ENCODE peak calls at places on chromosome 15, in eight cellular contexts. One of them, this sample, is unnamed.

GRCh38 chr15:89693696-89694095 is 3.1 kb downstream of the WDR93 start:
- DNase-seq in left ventricle myocardium inferior: no peak
- DNase-seq in suprapubic skin: no peak
- DNase-seq in pancreas: no peak
- DNase-seq in IMR-90: no peak
- DNase-seq in endodermal cell: no peak
- DNase-seq in lower lobe of right lung: no peak
- DNase-seq in sigmoid colon: no peak
- DNase-seq in this sample: no peak

GRCh38 chr15:38564557-38565286 is at the start of gene RASGRP1:
- DNase-seq in left ventricle myocardium inferior: peak
- DNase-seq in suprapubic skin: no peak
- DNase-seq in pancreas: peak
- DNase-seq in IMR-90: peak
- DNase-seq in endodermal cell: peak
- DNase-seq in lower lobe of right lung: peak
- DNase-seq in sigmoid colon: peak
- DNase-seq in this sample: peak

GRCh38 chr15:41251411-41251810 is 20.3 kb downstream of the CHP1 start:
- DNase-seq in left ventricle myocardium inferior: no peak
- DNase-seq in suprapubic skin: no peak
- DNase-seq in pancreas: no peak
- DNase-seq in IMR-90: no peak
- DNase-seq in endodermal cell: no peak
- DNase-seq in lower lobe of right lung: no peak
- DNase-seq in sigmoid colon: no peak
- DNase-seq in this sample: no peak

GRCh38 chr15:78343431-78343830 is 3.3 kb downstream of the CRABP1 start:
- DNase-seq in left ventricle myocardium inferior: no peak
- DNase-seq in suprapubic skin: no peak
- DNase-seq in pancreas: no peak
- DNase-seq in IMR-90: no peak
- DNase-seq in endodermal cell: no peak
- DNase-seq in lower lobe of right lung: no peak
- DNase-seq in sigmoid colon: no peak
- DNase-seq in this sample: peak

GRCh38 chr15:50750227-50750597 is 15.3 kb downstream of the SPPL2A start:
- DNase-seq in left ventricle myocardium inferior: no peak
- DNase-seq in suprapubic skin: no peak
- DNase-seq in pancreas: no peak
- DNase-seq in IMR-90: no peak
- DNase-seq in endodermal cell: no peak
- DNase-seq in lower lobe of right lung: no peak
- DNase-seq in sigmoid colon: no peak
- DNase-seq in this sample: no peak

GRCh38 chr15:93087825-93088199 is 1.2 kb downstream of the RGMA start:
- DNase-seq in left ventricle myocardium inferior: peak
- DNase-seq in suprapubic skin: no peak
- DNase-seq in pancreas: peak
- DNase-seq in IMR-90: peak
- DNase-seq in endodermal cell: peak
- DNase-seq in lower lobe of right lung: peak
- DNase-seq in sigmoid colon: peak
- DNase-seq in this sample: peak

GRCh38 chr15:62455441-62455921 is 290.4 kb upstream of the C2CD4B start:
- DNase-seq in left ventricle myocardium inferior: peak
- DNase-seq in suprapubic skin: no peak
- DNase-seq in pancreas: no peak
- DNase-seq in IMR-90: peak
- DNase-seq in endodermal cell: no peak
- DNase-seq in lower lobe of right lung: no peak
- DNase-seq in sigmoid colon: peak
- DNase-seq in this sample: no peak

GRCh38 chr15:25787855-25788521 is 75.1 kb downstream of the ATP10A start:
- DNase-seq in left ventricle myocardium inferior: no peak
- DNase-seq in suprapubic skin: no peak
- DNase-seq in pancreas: no peak
- DNase-seq in IMR-90: peak
- DNase-seq in endodermal cell: no peak
- DNase-seq in lower lobe of right lung: peak
- DNase-seq in sigmoid colon: peak
- DNase-seq in this sample: peak

GRCh38 chr15:81273200-81273599 is 50.7 kb downstream of the STARD5 start:
- DNase-seq in left ventricle myocardium inferior: no peak
- DNase-seq in suprapubic skin: no peak
- DNase-seq in pancreas: no peak
- DNase-seq in IMR-90: no peak
- DNase-seq in endodermal cell: no peak
- DNase-seq in lower lobe of right lung: no peak
- DNase-seq in sigmoid colon: no peak
- DNase-seq in this sample: no peak

GRCh38 chr15:49301562-49301961 is 121.5 kb upstream of the FGF7 start:
- DNase-seq in left ventricle myocardium inferior: no peak
- DNase-seq in suprapubic skin: no peak
- DNase-seq in pancreas: no peak
- DNase-seq in IMR-90: peak
- DNase-seq in endodermal cell: no peak
- DNase-seq in lower lobe of right lung: no peak
- DNase-seq in sigmoid colon: no peak
- DNase-seq in this sample: no peak

GRCh38 chr15:78934063-78935023 is 10.5 kb downstream of the CTSH start:
- DNase-seq in left ventricle myocardium inferior: no peak
- DNase-seq in suprapubic skin: no peak
- DNase-seq in pancreas: no peak
- DNase-seq in IMR-90: no peak
- DNase-seq in endodermal cell: peak
- DNase-seq in lower lobe of right lung: no peak
- DNase-seq in sigmoid colon: no peak
- DNase-seq in this sample: peak

GRCh38 chr15:78120523-78120922 is 10.7 kb downstream of the CIB2 start:
- DNase-seq in left ventricle myocardium inferior: no peak
- DNase-seq in suprapubic skin: no peak
- DNase-seq in pancreas: no peak
- DNase-seq in IMR-90: no peak
- DNase-seq in endodermal cell: no peak
- DNase-seq in lower lobe of right lung: no peak
- DNase-seq in sigmoid colon: no peak
- DNase-seq in this sample: no peak

GRCh38 chr15:99704444-99704838 is 28.8 kb downstream of the LYSMD4 start:
- DNase-seq in left ventricle myocardium inferior: no peak
- DNase-seq in suprapubic skin: no peak
- DNase-seq in pancreas: no peak
- DNase-seq in IMR-90: peak
- DNase-seq in endodermal cell: peak
- DNase-seq in lower lobe of right lung: no peak
- DNase-seq in sigmoid colon: no peak
- DNase-seq in this sample: no peak

GRCh38 chr15:61835476-61836106 is 224.7 kb downstream of the VPS13C start:
- DNase-seq in left ventricle myocardium inferior: peak
- DNase-seq in suprapubic skin: no peak
- DNase-seq in pancreas: peak
- DNase-seq in IMR-90: peak
- DNase-seq in endodermal cell: peak
- DNase-seq in lower lobe of right lung: peak
- DNase-seq in sigmoid colon: peak
- DNase-seq in this sample: no peak

GRCh38 chr15:65249641-65250040 is 37.0 kb downstream of the PARP16 start:
- DNase-seq in left ventricle myocardium inferior: no peak
- DNase-seq in suprapubic skin: no peak
- DNase-seq in pancreas: no peak
- DNase-seq in IMR-90: peak
- DNase-seq in endodermal cell: no peak
- DNase-seq in lower lobe of right lung: no peak
- DNase-seq in sigmoid colon: no peak
- DNase-seq in this sample: no peak

GRCh38 chr15:73142802-73143762 is 90.8 kb downstream of the NEO1 start:
- DNase-seq in left ventricle myocardium inferior: no peak
- DNase-seq in suprapubic skin: no peak
- DNase-seq in pancreas: no peak
- DNase-seq in IMR-90: no peak
- DNase-seq in endodermal cell: no peak
- DNase-seq in lower lobe of right lung: no peak
- DNase-seq in sigmoid colon: no peak
- DNase-seq in this sample: peak

GRCh38 chr15:73146419-73146818 is 94.2 kb downstream of the NEO1 start:
- DNase-seq in left ventricle myocardium inferior: no peak
- DNase-seq in suprapubic skin: no peak
- DNase-seq in pancreas: no peak
- DNase-seq in IMR-90: no peak
- DNase-seq in endodermal cell: no peak
- DNase-seq in lower lobe of right lung: no peak
- DNase-seq in sigmoid colon: no peak
- DNase-seq in this sample: no peak

GRCh38 chr15:73140154-73140553 is 87.9 kb downstream of the NEO1 start:
- DNase-seq in left ventricle myocardium inferior: no peak
- DNase-seq in suprapubic skin: no peak
- DNase-seq in pancreas: no peak
- DNase-seq in IMR-90: no peak
- DNase-seq in endodermal cell: no peak
- DNase-seq in lower lobe of right lung: no peak
- DNase-seq in sigmoid colon: no peak
- DNase-seq in this sample: no peak

GRCh38 chr15:73141216-73141900 is 89.1 kb downstream of the NEO1 start:
- DNase-seq in left ventricle myocardium inferior: no peak
- DNase-seq in suprapubic skin: no peak
- DNase-seq in pancreas: no peak
- DNase-seq in IMR-90: no peak
- DNase-seq in endodermal cell: no peak
- DNase-seq in lower lobe of right lung: no peak
- DNase-seq in sigmoid colon: no peak
- DNase-seq in this sample: no peak

GRCh38 chr15:73143763-73144155 is 91.5 kb downstream of the NEO1 start:
- DNase-seq in left ventricle myocardium inferior: no peak
- DNase-seq in suprapubic skin: no peak
- DNase-seq in pancreas: no peak
- DNase-seq in IMR-90: no peak
- DNase-seq in endodermal cell: no peak
- DNase-seq in lower lobe of right lung: no peak
- DNase-seq in sigmoid colon: no peak
- DNase-seq in this sample: no peak
- H3K27ac ChIP-seq in left ventricle myocardium inferior: no peak
- H3K27ac ChIP-seq in suprapubic skin: no peak
- H3K27ac ChIP-seq in pancreas: no peak
- H3K27ac ChIP-seq in IMR-90: no peak
- H3K27ac ChIP-seq in endodermal cell: no peak
- H3K27ac ChIP-seq in lower lobe of right lung: no peak
- H3K27ac ChIP-seq in sigmoid colon: no peak
- H3K27ac ChIP-seq in this sample: no peak

GRCh38 chr15:83927704-83928391 is 273.9 kb downstream of the ADAMTSL3 start:
- DNase-seq in left ventricle myocardium inferior: no peak
- DNase-seq in suprapubic skin: no peak
- DNase-seq in pancreas: no peak
- DNase-seq in IMR-90: no peak
- DNase-seq in endodermal cell: no peak
- DNase-seq in lower lobe of right lung: no peak
- DNase-seq in sigmoid colon: no peak
- DNase-seq in this sample: no peak

GRCh38 chr15:83928878-83929418 is 275.0 kb downstream of the ADAMTSL3 start:
- DNase-seq in left ventricle myocardium inferior: no peak
- DNase-seq in suprapubic skin: no peak
- DNase-seq in pancreas: no peak
- DNase-seq in IMR-90: no peak
- DNase-seq in endodermal cell: no peak
- DNase-seq in lower lobe of right lung: no peak
- DNase-seq in sigmoid colon: no peak
- DNase-seq in this sample: no peak

GRCh38 chr15:83929619-83930018 is 275.7 kb downstream of the ADAMTSL3 start:
- DNase-seq in left ventricle myocardium inferior: no peak
- DNase-seq in suprapubic skin: no peak
- DNase-seq in pancreas: no peak
- DNase-seq in IMR-90: no peak
- DNase-seq in endodermal cell: no peak
- DNase-seq in lower lobe of right lung: no peak
- DNase-seq in sigmoid colon: no peak
- DNase-seq in this sample: no peak

GRCh38 chr15:83930392-83930791 is 276.5 kb downstream of the ADAMTSL3 start:
- DNase-seq in left ventricle myocardium inferior: no peak
- DNase-seq in suprapubic skin: no peak
- DNase-seq in pancreas: no peak
- DNase-seq in IMR-90: no peak
- DNase-seq in endodermal cell: no peak
- DNase-seq in lower lobe of right lung: no peak
- DNase-seq in sigmoid colon: no peak
- DNase-seq in this sample: no peak

GRCh38 chr15:83928392-83928734 is 274.4 kb downstream of the ADAMTSL3 start:
- DNase-seq in left ventricle myocardium inferior: no peak
- DNase-seq in suprapubic skin: no peak
- DNase-seq in pancreas: no peak
- DNase-seq in IMR-90: no peak
- DNase-seq in endodermal cell: no peak
- DNase-seq in lower lobe of right lung: no peak
- DNase-seq in sigmoid colon: no peak
- DNase-seq in this sample: no peak
- TF ChIP-seq CTCF in left ventricle myocardium inferior: no peak
- TF ChIP-seq CTCF in suprapubic skin: no peak
- TF ChIP-seq CTCF in pancreas: no peak
- TF ChIP-seq CTCF in IMR-90: no peak
- TF ChIP-seq CTCF in endodermal cell: no peak
- TF ChIP-seq CTCF in lower lobe of right lung: no peak
- TF ChIP-seq CTCF in sigmoid colon: no peak
- TF ChIP-seq CTCF in this sample: no peak

GRCh38 chr15:83063555-83063954 is 3.5 kb downstream of the BTBD1 start:
- DNase-seq in left ventricle myocardium inferior: no peak
- DNase-seq in suprapubic skin: no peak
- DNase-seq in pancreas: no peak
- DNase-seq in IMR-90: no peak
- DNase-seq in endodermal cell: no peak
- DNase-seq in lower lobe of right lung: no peak
- DNase-seq in sigmoid colon: no peak
- DNase-seq in this sample: no peak
- H3K27ac ChIP-seq in left ventricle myocardium inferior: peak
- H3K27ac ChIP-seq in suprapubic skin: no peak
- H3K27ac ChIP-seq in pancreas: no peak
- H3K27ac ChIP-seq in IMR-90: no peak
- H3K27ac ChIP-seq in endodermal cell: no peak
- H3K27ac ChIP-seq in lower lobe of right lung: no peak
- H3K27ac ChIP-seq in sigmoid colon: no peak
- H3K27ac ChIP-seq in this sample: no peak

GRCh38 chr15:70097337-70098169 is at the start of gene TLE3:
- DNase-seq in left ventricle myocardium inferior: peak
- DNase-seq in suprapubic skin: peak
- DNase-seq in pancreas: peak
- DNase-seq in IMR-90: peak
- DNase-seq in endodermal cell: peak
- DNase-seq in lower lobe of right lung: peak
- DNase-seq in sigmoid colon: peak
- DNase-seq in this sample: peak
- TF ChIP-seq CTCF in left ventricle myocardium inferior: peak
- TF ChIP-seq CTCF in suprapubic skin: peak
- TF ChIP-seq CTCF in pancreas: no peak
- TF ChIP-seq CTCF in IMR-90: peak
- TF ChIP-seq CTCF in endodermal cell: peak
- TF ChIP-seq CTCF in lower lobe of right lung: peak
- TF ChIP-seq CTCF in sigmoid colon: no peak
- TF ChIP-seq CTCF in this sample: peak

GRCh38 chr15:86849563-86849962 is 769.9 kb downstream of the AGBL1 start:
- DNase-seq in left ventricle myocardium inferior: peak
- DNase-seq in suprapubic skin: no peak
- DNase-seq in pancreas: no peak
- DNase-seq in IMR-90: no peak
- DNase-seq in endodermal cell: no peak
- DNase-seq in lower lobe of right lung: no peak
- DNase-seq in sigmoid colon: no peak
- DNase-seq in this sample: no peak
- H3K27ac ChIP-seq in left ventricle myocardium inferior: peak
- H3K27ac ChIP-seq in suprapubic skin: no peak
- H3K27ac ChIP-seq in pancreas: no peak
- H3K27ac ChIP-seq in IMR-90: no peak
- H3K27ac ChIP-seq in endodermal cell: peak
- H3K27ac ChIP-seq in lower lobe of right lung: no peak
- H3K27ac ChIP-seq in sigmoid colon: no peak
- H3K27ac ChIP-seq in this sample: no peak